ENCODE peak calls at places on chromosome 17, in four cellular contexts. T is neural progenitor cell, Q is prostate gland, V is MV-4-11. I is an unnamed sample.

GRCh38 chr17:65433157-65433556 is 128.3 kb downstream of the AXIN2 start:
- DNase-seq in T (no peak), Q (no peak), V (peak; percentile 58), I (no peak)

GRCh38 chr17:76327689-76328088 is 19.6 kb upstream of the QRICH2 start:
- DNase-seq in T (no peak), Q (no peak), V (peak; percentile 87), I (no peak)

GRCh38 chr17:14052886-14053615 is 16.3 kb upstream of the COX10 start:
- DNase-seq in T (no peak), Q (peak; percentile 30), V (no peak), I (no peak)

GRCh38 chr17:46097497-46097896 is 95.7 kb downstream of the KANSL1 start:
- DNase-seq in T (no peak), Q (no peak), V (no peak), I (no peak)

GRCh38 chr17:7190276-7190917 is 11.2 kb upstream of the ASGR1 start:
- DNase-seq in T (no peak), Q (no peak), V (no peak), I (no peak)

GRCh38 chr17:28112199-28112995 is 69.9 kb downstream of the NLK start:
- DNase-seq in T (no peak), Q (no peak), V (no peak), I (no peak)

GRCh38 chr17:72466199-72466598 is 345.4 kb downstream of the SOX9 start:
- DNase-seq in T (no peak), Q (no peak), V (no peak), I (no peak)

GRCh38 chr17:69093279-69093789 is 32.6 kb upstream of the ABCA9 start:
- DNase-seq in T (no peak), Q (no peak), V (peak; percentile 94), I (no peak)

GRCh38 chr17:47423406-47424295 is 99.9 kb downstream of the EFCAB13 start:
- DNase-seq in T (peak; percentile 50), Q (peak; percentile 17), V (no peak), I (peak; percentile 79)

GRCh38 chr17:17567114-17567513 is 24.4 kb downstream of the PEMT start:
- DNase-seq in T (no peak), Q (no peak), V (no peak), I (no peak)

GRCh38 chr17:43601280-43602050 is 55.3 kb upstream of the ETV4 start:
- DNase-seq in T (no peak), Q (peak; percentile 25), V (no peak), I (peak; percentile 46)

GRCh38 chr17:46194393-46195216 is 1.4 kb upstream of the KANSL1 start:
- DNase-seq in T (peak; percentile 33), Q (no peak), V (peak; percentile 86), I (no peak)

GRCh38 chr17:81032641-81033422 is 2.1 kb upstream of the BAIAP2 start:
- DNase-seq in T (no peak), Q (no peak), V (no peak), I (no peak)

GRCh38 chr17:81277421-81277820 is 17.7 kb downstream of the SLC38A10 start:
- DNase-seq in T (no peak), Q (peak; percentile 89), V (no peak), I (no peak)

GRCh38 chr17:45092932-45093430 is 31.9 kb downstream of the NMT1 start:
- DNase-seq in T (no peak), Q (peak; percentile 91), V (no peak), I (no peak)

GRCh38 chr17:45579529-45580495 is 89.3 kb upstream of the PLEKHM1 start:
- DNase-seq in T (peak; percentile 13), Q (no peak), V (no peak), I (no peak)

GRCh38 chr17:77883213-77883650 is 75.3 kb upstream of the TNRC6C start:
- DNase-seq in T (no peak), Q (no peak), V (no peak), I (no peak)

GRCh38 chr17:13888043-13888442 is 181.3 kb upstream of the COX10 start:
- DNase-seq in T (no peak), Q (no peak), V (no peak), I (peak; percentile 4)

GRCh38 chr17:76707985-76708807 is 2.6 kb downstream of the MXRA7 start:
- DNase-seq in T (peak; percentile 94), Q (no peak), V (no peak), I (no peak)

GRCh38 chr17:79811036-79811887 is 14.4 kb upstream of the CBX8 start:
- DNase-seq in T (peak; percentile 57), Q (no peak), V (peak; percentile 4), I (no peak)

GRCh38 chr17:69320210-69320907 is 6.6 kb downstream of the ABCA5 start:
- DNase-seq in T (no peak), Q (no peak), V (no peak), I (no peak)